ENCODE peak calls at places on chromosomes 7 and 10, in ten cellular contexts. O is H7, R is IMR-90, G is astrocyte, M is RWPE2, I is OCI-LY7, X is fibroblast of lung, W is left lung, A is mesendoderm, K is lower lobe of right lung. B is an unnamed sample. For H3K36me3, the result is how much of the 10 kb centered on the place peaks cover.

GRCh38 chr10:7027913-7028808 is 382.7 kb downstream of the SFMBT2 start:
- DNase-seq in O (no peak), R (peak), G (peak), M (no peak), I (no peak), X (peak), W (no peak), A (no peak), K (no peak), B (no peak)

GRCh38 chr10:47454294-47455058 is 29.4 kb downstream of the ANXA8 start:
- DNase-seq in O (no peak), R (no peak), G (no peak), M (no peak), I (no peak), X (no peak), W (no peak), A (no peak), K (no peak), B (no peak)

GRCh38 chr10:44310762-44311562 is 73.9 kb downstream of the CXCL12 start:
- DNase-seq in O (peak), R (peak), G (peak), M (no peak), I (peak), X (peak), W (peak), A (peak), K (peak), B (peak)

GRCh38 chr7:123241809-123242208 is 42.0 kb upstream of the SLC13A1 start:
- DNase-seq in O (no peak), R (no peak), G (no peak), M (no peak), I (no peak), X (no peak), W (no peak), A (no peak), K (no peak), B (no peak)

GRCh38 chr10:118965096-118965495 is 64.4 kb upstream of the NANOS1 start:
- DNase-seq in O (no peak), R (no peak), G (no peak), M (no peak), I (no peak), X (no peak), W (no peak), A (no peak), K (no peak), B (no peak)

GRCh38 chr7:64099656-64100531 is 54.7 kb downstream of the ZNF727 start:
- DNase-seq in O (peak), R (no peak), G (no peak), M (no peak), I (no peak), X (no peak), W (no peak), A (no peak), K (no peak), B (no peak)

GRCh38 chr7:26705567-26705966 is 158.8 kb downstream of the SKAP2 start:
- DNase-seq in O (no peak), R (peak), G (peak), M (no peak), I (no peak), X (peak), W (no peak), A (no peak), K (no peak), B (no peak)

GRCh38 chr7:129908181-129908580 is 44.6 kb downstream of the UBE2H start:
- DNase-seq in O (no peak), R (no peak), G (peak), M (no peak), I (no peak), X (peak), W (no peak), A (no peak), K (no peak), B (no peak)

GRCh38 chr7:28645866-28646265 is 233.5 kb downstream of the CREB5 start:
- DNase-seq in O (no peak), R (no peak), G (no peak), M (no peak), I (no peak), X (no peak), W (no peak), A (no peak), K (no peak), B (no peak)

GRCh38 chr7:35593896-35594295 is 101.0 kb downstream of the HERPUD2 start:
- DNase-seq in O (peak), R (no peak), G (no peak), M (no peak), I (peak), X (no peak), W (no peak), A (peak), K (no peak), B (no peak)

GRCh38 chr7:157900011-157900410 is 563.2 kb downstream of the DNAJB6 start:
- DNase-seq in O (no peak), R (no peak), G (no peak), M (no peak), I (no peak), X (no peak), W (peak), A (no peak), K (no peak), B (no peak)

GRCh38 chr10:88755753-88756152 is 4.1 kb upstream of the LIPN start:
- DNase-seq in O (no peak), R (no peak), G (no peak), M (no peak), I (no peak), X (no peak), W (no peak), A (no peak), K (no peak), B (peak)

GRCh38 chr7:116169060-116169459 is 41.3 kb upstream of the TES start:
- DNase-seq in O (no peak), R (peak), G (peak), M (no peak), I (no peak), X (peak), W (no peak), A (no peak), K (no peak), B (no peak)

GRCh38 chr7:116284390-116284789 is 74.1 kb downstream of the TES start:
- DNase-seq in O (no peak), R (peak), G (no peak), M (no peak), I (no peak), X (peak), W (no peak), A (no peak), K (no peak), B (no peak)

GRCh38 chr7:36928718-36929117 is 204.4 kb upstream of the AOAH start:
- DNase-seq in O (no peak), R (no peak), G (no peak), M (no peak), I (no peak), X (no peak), W (no peak), A (no peak), K (no peak), B (no peak)

GRCh38 chr7:65268782-65269149 is 104.9 kb upstream of the ZNF92 start:
- DNase-seq in O (no peak), R (no peak), G (no peak), M (no peak), I (no peak), X (no peak), W (no peak), A (no peak), K (peak), B (no peak)

GRCh38 chr10:29714096-29714874 is 79.5 kb upstream of the SVIL start:
- DNase-seq in O (no peak), R (peak), G (peak), M (no peak), I (no peak), X (peak), W (no peak), A (no peak), K (no peak), B (no peak)

GRCh38 chr10:110311357-110311949 is 6.7 kb upstream of the SMNDC1 start:
- DNase-seq in O (peak), R (peak), G (peak), M (no peak), I (peak), X (peak), W (no peak), A (peak), K (no peak), B (no peak)

GRCh38 chr7:97187067-97187466 is 69.6 kb downstream of the SDHAF3 start:
- DNase-seq in O (no peak), R (peak), G (peak), M (no peak), I (no peak), X (peak), W (no peak), A (no peak), K (no peak), B (no peak)

GRCh38 chr10:95626468-95626867 is 30.0 kb downstream of the ALDH18A1 start:
- DNase-seq in O (no peak), R (no peak), G (no peak), M (no peak), I (no peak), X (no peak), W (no peak), A (no peak), K (no peak), B (no peak)
- H3K36me3 ChIP-seq in O (under half), R (under half), G (half or more), M (half or more), I (half or more), X (under half), W (under half), A (under half), K (half or more), B (under half)

GRCh38 chr7:98949336-98950044 is 71.2 kb downstream of the TRRAP start:
- DNase-seq in O (peak), R (no peak), G (no peak), M (no peak), I (no peak), X (no peak), W (no peak), A (no peak), K (no peak), B (no peak)

GRCh38 chr7:98945852-98946251 is 67.5 kb downstream of the TRRAP start:
- DNase-seq in O (no peak), R (no peak), G (no peak), M (no peak), I (no peak), X (no peak), W (no peak), A (no peak), K (no peak), B (no peak)

GRCh38 chr7:98946389-98946788 is 68.1 kb downstream of the TRRAP start:
- DNase-seq in O (no peak), R (no peak), G (no peak), M (no peak), I (no peak), X (no peak), W (no peak), A (no peak), K (no peak), B (no peak)

GRCh38 chr7:98943336-98943735 is 65.0 kb downstream of the TRRAP start:
- DNase-seq in O (no peak), R (no peak), G (no peak), M (no peak), I (no peak), X (no peak), W (no peak), A (no peak), K (no peak), B (no peak)

DNA sequence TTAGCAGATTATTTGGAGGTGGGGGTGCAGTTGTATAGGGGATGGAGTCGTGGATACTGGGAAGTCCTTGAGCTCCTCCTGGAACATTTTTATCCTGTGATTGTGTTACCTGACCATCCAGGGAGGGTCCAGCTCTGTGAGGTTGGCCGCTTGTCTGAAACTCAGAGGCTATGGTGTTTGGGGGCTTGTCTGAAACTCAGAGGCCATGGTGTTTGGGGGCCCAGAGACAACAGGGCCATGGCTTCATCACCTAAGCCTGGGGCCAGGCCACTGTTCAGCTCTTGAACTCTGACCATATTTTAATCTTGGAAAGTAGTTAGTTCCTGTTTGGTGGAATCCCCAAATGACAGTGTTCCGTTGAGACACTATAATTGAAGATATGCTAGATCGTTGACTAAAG is 66.1 kb downstream of the TRRAP start:
- DNase-seq in O (no peak), R (no peak), G (no peak), M (no peak), I (no peak), X (no peak), W (no peak), A (no peak), K (no peak), B (no peak)
- H3K36me3 ChIP-seq in O (under half), R (half or more), G (half or more), M (half or more), I (half or more), X (under half), W (under half), A (under half), K (half or more), B (under half)

GRCh38 chr7:44761207-44762161 is 12.8 kb downstream of the ZMIZ2 start:
- DNase-seq in O (peak), R (no peak), G (no peak), M (peak), I (no peak), X (no peak), W (no peak), A (no peak), K (no peak), B (no peak)

GRCh38 chr7:44757739-44758138 is 9.1 kb downstream of the ZMIZ2 start:
- DNase-seq in O (peak), R (no peak), G (no peak), M (no peak), I (no peak), X (no peak), W (no peak), A (no peak), K (no peak), B (no peak)

GRCh38 chr7:44762300-44762699 is 13.7 kb downstream of the ZMIZ2 start:
- DNase-seq in O (peak), R (no peak), G (no peak), M (no peak), I (no peak), X (no peak), W (no peak), A (no peak), K (no peak), B (no peak)

GRCh38 chr7:44759246-44759645 is 10.6 kb downstream of the ZMIZ2 start:
- DNase-seq in O (peak), R (no peak), G (no peak), M (no peak), I (no peak), X (no peak), W (no peak), A (no peak), K (no peak), B (no peak)

GRCh38 chr7:44760034-44760580 is 11.5 kb downstream of the ZMIZ2 start:
- DNase-seq in O (peak), R (no peak), G (no peak), M (no peak), I (no peak), X (no peak), W (no peak), A (no peak), K (no peak), B (no peak)
- H3K36me3 ChIP-seq in O (under half), R (half or more), G (under half), M (half or more), I (half or more), X (under half), W (under half), A (under half), K (half or more), B (half or more)

DNA sequence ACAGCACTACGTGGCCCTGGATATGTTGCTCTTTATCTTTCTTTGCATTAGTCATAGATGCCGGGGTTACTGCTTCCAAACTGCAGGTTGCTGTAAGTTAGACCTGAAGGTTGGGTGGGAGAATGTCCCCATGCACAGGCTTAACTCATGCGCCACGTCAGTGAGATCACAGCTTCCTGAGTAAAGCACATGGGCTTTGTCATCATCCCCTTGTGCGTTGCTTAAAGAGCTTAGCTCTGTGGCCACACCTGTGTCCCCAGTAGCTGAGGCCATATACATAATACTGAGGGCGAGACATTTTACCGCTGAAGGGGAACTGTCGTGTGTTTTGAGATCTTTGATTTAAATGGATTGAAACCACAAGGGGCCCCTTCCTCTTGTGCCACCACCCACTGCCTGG is 45.8 kb upstream of the BTBD16 start:
- DNase-seq in O (no peak), R (no peak), G (no peak), M (no peak), I (no peak), X (no peak), W (no peak), A (no peak), K (no peak), B (no peak)
- H3K36me3 ChIP-seq in O (under half), R (under half), G (under half), M (half or more), I (under half), X (under half), W (under half), A (under half), K (half or more), B (under half)

GRCh38 chr7:152647009-152647408 is 28.9 kb downstream of the XRCC2 start:
- DNase-seq in O (no peak), R (no peak), G (no peak), M (no peak), I (no peak), X (no peak), W (no peak), A (no peak), K (no peak), B (no peak)
- H3K36me3 ChIP-seq in O (under half), R (under half), G (under half), M (half or more), I (half or more), X (under half), W (under half), A (under half), K (under half), B (under half)

GRCh38 chr10:132456881-132457280 is 59.9 kb downstream of the PWWP2B start:
- DNase-seq in O (peak), R (no peak), G (no peak), M (no peak), I (no peak), X (no peak), W (peak), A (no peak), K (peak), B (no peak)

GRCh38 chr10:132454296-132455198 is 57.5 kb downstream of the PWWP2B start:
- DNase-seq in O (no peak), R (no peak), G (no peak), M (no peak), I (no peak), X (no peak), W (peak), A (no peak), K (no peak), B (no peak)

GRCh38 chr10:132457328-132458070 is 60.5 kb downstream of the PWWP2B start:
- DNase-seq in O (peak), R (no peak), G (no peak), M (peak), I (peak), X (no peak), W (peak), A (no peak), K (peak), B (no peak)

GRCh38 chr10:132455986-132456847 is 59.2 kb downstream of the PWWP2B start:
- DNase-seq in O (peak), R (no peak), G (no peak), M (no peak), I (no peak), X (no peak), W (peak), A (no peak), K (peak), B (no peak)

DNA sequence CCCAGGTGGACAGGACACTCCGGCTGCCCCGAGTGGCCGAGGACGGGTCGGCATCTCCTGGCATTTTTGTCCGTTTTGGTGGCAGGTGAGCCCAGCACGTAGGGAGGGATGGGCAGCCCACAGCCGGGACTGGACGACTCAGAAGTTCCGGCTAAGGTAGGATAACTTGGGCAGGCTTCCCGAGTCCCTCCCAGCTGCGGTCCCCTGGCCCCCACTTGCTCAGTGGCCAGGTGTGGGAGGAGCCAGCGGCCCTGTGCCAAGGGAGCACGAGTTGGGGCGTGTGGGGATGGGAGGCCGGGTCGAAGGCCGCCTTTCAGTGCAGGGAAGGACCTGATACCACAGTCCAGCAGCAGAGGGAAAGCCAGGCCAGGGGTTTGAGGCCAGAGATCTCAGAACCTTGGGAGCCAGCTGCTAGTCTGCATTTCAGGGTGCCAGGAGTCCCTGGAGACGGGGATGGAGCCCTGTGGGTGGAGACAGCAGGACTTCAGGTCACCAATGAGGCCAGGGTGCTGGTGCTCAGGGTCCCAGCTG is 58.5 kb downstream of the PWWP2B start:
- DNase-seq in O (no peak), R (no peak), G (no peak), M (no peak), I (no peak), X (no peak), W (peak), A (no peak), K (no peak), B (no peak)
- H3K36me3 ChIP-seq in O (under half), R (under half), G (under half), M (under half), I (under half), X (under half), W (under half), A (under half), K (under half), B (under half)

DNA sequence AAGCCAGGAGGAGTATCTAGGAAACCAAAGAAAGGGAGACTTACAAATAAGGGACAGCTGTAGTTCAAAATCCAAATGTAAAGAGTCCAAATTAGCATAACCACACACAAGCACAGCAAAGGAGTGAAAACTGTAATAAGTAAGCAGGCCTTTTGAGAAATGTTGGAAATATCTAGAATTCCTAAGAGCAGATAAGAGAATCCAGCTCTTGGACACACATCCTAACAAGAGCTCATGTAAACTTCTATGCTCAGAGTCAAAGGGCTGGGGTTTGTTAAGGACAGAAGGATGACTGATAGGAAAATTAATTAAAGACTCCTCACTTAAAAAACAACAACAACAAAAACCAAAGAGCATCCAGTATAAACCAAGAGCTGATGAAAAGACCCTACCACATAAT is 15.7 kb downstream of the ZNF25 start:
- DNase-seq in O (no peak), R (no peak), G (peak), M (no peak), I (no peak), X (peak), W (no peak), A (no peak), K (no peak), B (no peak)
- H3K36me3 ChIP-seq in O (under half), R (under half), G (under half), M (under half), I (under half), X (under half), W (under half), A (under half), K (under half), B (under half)

DNA sequence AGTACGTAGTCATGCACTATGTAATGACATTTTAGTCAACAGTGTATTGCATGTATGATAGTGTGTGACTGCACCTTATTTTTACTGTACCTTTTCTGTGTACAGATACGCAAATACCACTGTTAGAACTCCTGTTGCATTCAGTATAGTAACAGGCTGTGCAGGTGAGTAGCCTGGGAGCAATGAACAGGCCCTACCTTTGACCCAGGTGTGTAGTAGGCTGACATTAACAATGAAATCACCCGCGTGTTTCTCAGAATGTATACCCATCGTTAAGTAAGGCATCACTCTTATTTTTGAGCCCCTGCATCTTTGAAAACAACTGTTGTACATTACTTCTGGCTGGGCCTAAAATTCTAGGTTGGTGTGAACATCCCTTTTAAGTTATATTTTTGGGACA is 41.6 kb downstream of the DAGLB start:
- DNase-seq in O (no peak), R (no peak), G (no peak), M (no peak), I (no peak), X (no peak), W (no peak), A (no peak), K (no peak), B (no peak)
- H3K36me3 ChIP-seq in O (under half), R (half or more), G (half or more), M (half or more), I (half or more), X (under half), W (under half), A (under half), K (half or more), B (under half)

B was measured in GM06990.